ENCODE peak calls at places on chromosomes 2 and 18, in nine cellular contexts. Q is AG10803, F is cardiac fibroblast, H is BE2C, D is PC-3, K is hepatocyte, Y is endodermal cell, U is neural progenitor cell, B is pancreas. O is an unnamed sample.

GRCh38 chr2:142582317-142582716 is 295.1 kb upstream of the KYNU start:
- DNase-seq in Q (no peak), F (no peak), H (no peak), D (no peak), K (no peak), Y (no peak), U (no peak), B (no peak), O (no peak)

GRCh38 chr2:166057363-166058169 is 70.3 kb downstream of the SCN1A start:
- DNase-seq in Q (peak), F (peak), H (no peak), D (peak), K (peak), Y (no peak), U (peak), B (no peak), O (peak)

GRCh38 chr2:17583166-17583565 is 42.7 kb downstream of the VSNL1 start:
- DNase-seq in Q (peak), F (peak), H (no peak), D (no peak), K (no peak), Y (no peak), U (no peak), B (no peak), O (peak)

GRCh38 chr2:107811376-107811775 is 15.3 kb upstream of the RGPD4 start:
- DNase-seq in Q (no peak), F (no peak), H (no peak), D (peak), K (no peak), Y (no peak), U (no peak), B (no peak), O (no peak)

GRCh38 chr2:84293791-84294380 is 165.2 kb downstream of the SUCLG1 start:
- DNase-seq in Q (no peak), F (no peak), H (no peak), D (no peak), K (peak), Y (no peak), U (no peak), B (no peak), O (no peak)

GRCh38 chr2:167331636-167332232 is 443.5 kb downstream of the XIRP2 start:
- DNase-seq in Q (no peak), F (no peak), H (peak), D (peak), K (peak), Y (peak), U (peak), B (no peak), O (no peak)

GRCh38 chr2:147173798-147174197 is 671.0 kb upstream of the ACVR2A start:
- DNase-seq in Q (no peak), F (no peak), H (no peak), D (no peak), K (no peak), Y (no peak), U (no peak), B (no peak), O (no peak)

GRCh38 chr2:239286901-239287300 is 113.9 kb downstream of the HDAC4 start:
- DNase-seq in Q (no peak), F (no peak), H (no peak), D (no peak), K (no peak), Y (no peak), U (no peak), B (no peak), O (no peak)

GRCh38 chr18:75478996-75479870 is 51.7 kb upstream of the SMIM21 start:
- DNase-seq in Q (peak), F (peak), H (no peak), D (peak), K (peak), Y (no peak), U (peak), B (no peak), O (peak)

GRCh38 chr18:31506024-31506742 is 8.2 kb downstream of the DSG2 start:
- DNase-seq in Q (peak), F (peak), H (no peak), D (peak), K (no peak), Y (no peak), U (no peak), B (no peak), O (peak)

GRCh38 chr2:96853321-96853720 is 4.5 kb downstream of the ANKRD39 start:
- DNase-seq in Q (no peak), F (no peak), H (no peak), D (no peak), K (no peak), Y (no peak), U (no peak), B (no peak), O (no peak)

GRCh38 chr2:181585732-181586131 is 71.2 kb downstream of the CERKL start:
- DNase-seq in Q (no peak), F (no peak), H (no peak), D (no peak), K (no peak), Y (no peak), U (no peak), B (no peak), O (no peak)

GRCh38 chr18:48452863-48453323 is 43.7 kb upstream of the ZBTB7C start:
- DNase-seq in Q (no peak), F (no peak), H (no peak), D (no peak), K (peak), Y (no peak), U (peak), B (peak), O (peak)

GRCh38 chr2:150621800-150622199 is 134.3 kb upstream of the RND3 start:
- DNase-seq in Q (peak), F (peak), H (no peak), D (peak), K (peak), Y (no peak), U (no peak), B (no peak), O (peak)

GRCh38 chr2:3504741-3505140 is 14.6 kb downstream of the ADI1 start:
- DNase-seq in Q (no peak), F (no peak), H (no peak), D (no peak), K (no peak), Y (peak), U (no peak), B (no peak), O (no peak)

GRCh38 chr2:134866498-134867099 is 28.2 kb downstream of the ACMSD start:
- DNase-seq in Q (peak), F (peak), H (no peak), D (peak), K (no peak), Y (no peak), U (no peak), B (no peak), O (peak)

GRCh38 chr2:52810460-52810859 is 957.1 kb upstream of the CHAC2 start:
- DNase-seq in Q (peak), F (peak), H (no peak), D (peak), K (peak), Y (peak), U (peak), B (no peak), O (peak)

GRCh38 chr2:188808921-188809320 is 165.3 kb upstream of the COL3A1 start:
- DNase-seq in Q (peak), F (peak), H (no peak), D (no peak), K (no peak), Y (no peak), U (no peak), B (no peak), O (peak)

GRCh38 chr2:53498210-53498609 is 269.4 kb upstream of the CHAC2 start:
- DNase-seq in Q (peak), F (peak), H (no peak), D (peak), K (no peak), Y (no peak), U (no peak), B (no peak), O (peak)

GRCh38 chr2:63856302-63856600 is 14.6 kb downstream of the UGP2 start:
- DNase-seq in Q (peak), F (no peak), H (no peak), D (no peak), K (no peak), Y (no peak), U (no peak), B (no peak), O (no peak)

GRCh38 chr2:205772983-205773382 is 90.7 kb downstream of the NRP2 start:
- DNase-seq in Q (no peak), F (no peak), H (peak), D (no peak), K (no peak), Y (no peak), U (no peak), B (no peak), O (no peak)

GRCh38 chr2:113195923-113196501 is 22.2 kb downstream of the PSD4 start:
- DNase-seq in Q (no peak), F (no peak), H (no peak), D (no peak), K (no peak), Y (no peak), U (no peak), B (no peak), O (no peak)

GRCh38 chr2:96891591-96892333 is 21.9 kb upstream of the SEMA4C start:
- DNase-seq in Q (no peak), F (peak), H (no peak), D (no peak), K (no peak), Y (peak), U (no peak), B (no peak), O (no peak)

GRCh38 chr2:108297436-108298141 is 8.9 kb downstream of the SULT1C2 start:
- DNase-seq in Q (peak), F (peak), H (no peak), D (peak), K (no peak), Y (no peak), U (no peak), B (no peak), O (peak)

GRCh38 chr2:55804535-55804934 is 110.9 kb upstream of the PNPT1 start:
- DNase-seq in Q (no peak), F (no peak), H (no peak), D (no peak), K (no peak), Y (no peak), U (peak), B (no peak), O (no peak)

GRCh38 chr2:237438082-237438925 is 24.3 kb upstream of the COL6A3 start:
- DNase-seq in Q (no peak), F (no peak), H (no peak), D (peak), K (peak), Y (peak), U (no peak), B (no peak), O (no peak)

DNA sequence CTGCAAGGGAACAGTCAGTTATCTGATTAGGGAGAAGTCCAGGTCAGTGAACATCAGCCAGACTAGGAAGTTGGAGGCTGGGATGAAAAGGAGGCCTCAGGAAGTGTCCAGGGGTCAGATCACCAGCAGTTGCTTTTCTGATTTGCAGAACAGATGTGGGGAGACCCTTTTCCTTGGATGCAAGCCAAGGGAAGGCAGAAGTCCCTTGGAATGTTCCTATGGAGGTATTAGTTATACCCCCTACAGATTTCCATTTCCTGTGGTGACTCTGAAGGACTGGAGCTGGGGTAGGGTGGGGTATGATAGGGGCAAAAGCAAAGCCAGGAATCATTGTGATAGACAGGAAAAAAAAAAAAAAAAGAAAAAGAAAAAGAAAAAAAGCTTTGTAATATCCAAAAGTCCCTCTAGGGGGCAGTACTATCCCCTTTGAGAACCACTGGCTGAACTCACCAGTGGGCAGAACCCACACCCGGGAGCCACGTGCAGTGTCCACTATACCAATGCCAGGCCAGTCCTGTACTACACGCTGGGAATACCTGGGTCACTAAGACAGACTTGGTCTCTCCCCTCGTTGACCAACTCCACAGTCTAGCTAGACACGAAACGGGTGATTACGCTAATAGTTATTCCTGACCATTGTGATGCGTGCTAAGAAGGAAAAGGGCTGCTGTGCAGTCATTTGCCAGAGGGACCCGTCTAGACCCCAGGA is 7.4 kb downstream of the DYSF start:
- DNase-seq in Q (peak), F (peak), H (no peak), D (peak), K (no peak), Y (peak), U (peak), B (no peak), O (peak)
- TF ChIP-seq CTCF in Q (peak), F (peak), H (peak), D (peak), K (peak), Y (peak), U (peak), B (no peak), O (peak)

GRCh38 chr2:224941958-224942357 is 100.3 kb downstream of the DOCK10 start:
- DNase-seq in Q (no peak), F (no peak), H (no peak), D (no peak), K (no peak), Y (no peak), U (peak), B (no peak), O (no peak)
- H3K4me3 ChIP-seq in Q (no peak), F (no peak), H (no peak), D (no peak), K (no peak), Y (no peak), U (no peak), B (no peak), O (no peak)

GRCh38 chr2:27221166-27221565 is 4.0 kb downstream of the CAD start:
- DNase-seq in Q (no peak), F (no peak), H (no peak), D (no peak), K (no peak), Y (no peak), U (no peak), B (no peak), O (no peak)

GRCh38 chr2:27225526-27225925 is 8.4 kb downstream of the CAD start:
- DNase-seq in Q (no peak), F (no peak), H (no peak), D (no peak), K (no peak), Y (no peak), U (no peak), B (no peak), O (no peak)

GRCh38 chr2:27220091-27220490 is 2.9 kb downstream of the CAD start:
- DNase-seq in Q (no peak), F (no peak), H (no peak), D (no peak), K (no peak), Y (no peak), U (no peak), B (no peak), O (no peak)

GRCh38 chr2:27222407-27222806 is 5.2 kb downstream of the CAD start:
- DNase-seq in Q (no peak), F (no peak), H (no peak), D (no peak), K (no peak), Y (no peak), U (no peak), B (no peak), O (no peak)

DNA sequence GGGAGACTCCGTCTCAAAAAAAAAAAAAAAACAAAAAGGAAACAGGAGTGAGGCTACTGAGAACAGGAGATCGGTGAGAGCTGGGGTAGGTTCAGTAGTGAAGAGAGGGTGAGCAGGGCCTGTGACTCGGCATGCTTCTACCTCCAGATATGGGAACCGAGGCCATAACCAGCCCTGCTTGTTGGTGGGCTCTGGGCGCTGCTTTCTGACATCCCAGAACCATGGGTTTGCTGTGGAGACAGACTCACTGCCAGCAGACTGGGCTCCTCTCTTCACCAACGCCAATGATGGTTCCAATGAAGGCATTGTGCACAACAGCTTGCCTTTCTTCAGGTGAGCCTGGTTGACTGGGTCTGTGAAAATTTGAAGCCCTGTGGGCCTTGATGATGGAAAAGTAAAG is 6.2 kb downstream of the CAD start:
- DNase-seq in Q (no peak), F (no peak), H (no peak), D (no peak), K (no peak), Y (no peak), U (no peak), B (no peak), O (no peak)
- TF ChIP-seq CTCF in Q (no peak), F (no peak), H (no peak), D (no peak), K (no peak), Y (no peak), U (no peak), B (no peak), O (no peak)

DNA sequence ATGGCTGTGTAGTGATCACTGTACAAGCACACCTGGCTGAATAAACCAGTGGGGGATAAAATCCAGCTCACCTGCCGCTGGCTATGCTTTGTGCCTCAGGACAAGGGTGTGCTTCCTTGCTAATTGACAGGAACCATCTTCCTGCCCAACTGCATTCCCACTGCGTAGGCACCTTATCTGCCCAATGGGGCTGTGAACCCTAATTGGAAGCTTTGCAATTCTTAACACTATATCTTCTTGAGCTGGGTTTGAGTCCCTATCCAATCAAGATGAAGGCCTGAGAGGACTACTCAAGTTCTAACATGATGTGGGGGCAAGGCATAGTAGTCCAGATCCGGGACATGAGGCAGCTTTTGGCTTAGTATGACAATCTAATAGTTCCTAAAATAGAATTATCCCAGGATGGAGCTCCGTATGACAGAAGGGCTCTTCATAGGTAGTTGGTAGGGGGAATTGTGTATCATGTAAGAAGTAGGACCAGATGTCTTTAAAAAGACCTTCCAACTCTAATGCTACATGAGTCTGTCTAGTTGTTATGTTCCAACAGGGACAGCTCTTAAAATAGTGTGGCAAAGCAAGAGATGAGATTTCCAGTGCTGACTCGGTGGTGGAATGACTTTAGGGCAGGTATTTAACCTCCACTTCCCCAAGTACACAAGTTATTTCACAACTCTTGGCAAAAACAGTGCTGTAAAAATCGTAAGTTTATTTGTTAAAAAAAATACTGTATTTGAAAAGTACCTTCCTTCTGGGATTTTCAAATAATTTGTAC is 2.3 kb upstream of the TMEM150A start:
- DNase-seq in Q (peak), F (peak), H (no peak), D (no peak), K (no peak), Y (peak), U (no peak), B (no peak), O (peak)
- H3K4me3 ChIP-seq in Q (no peak), F (no peak), H (no peak), D (no peak), K (no peak), Y (peak), U (no peak), B (no peak), O (peak)

GRCh38 chr2:106163948-106164580 is 30.0 kb downstream of the UXS1 start:
- DNase-seq in Q (no peak), F (peak), H (no peak), D (peak), K (peak), Y (no peak), U (no peak), B (no peak), O (peak)

GRCh38 chr2:106167067-106167466 is 27.0 kb downstream of the UXS1 start:
- DNase-seq in Q (no peak), F (no peak), H (no peak), D (no peak), K (no peak), Y (no peak), U (no peak), B (no peak), O (no peak)

GRCh38 chr2:106161938-106162814 is 31.9 kb downstream of the UXS1 start:
- DNase-seq in Q (no peak), F (peak), H (no peak), D (peak), K (peak), Y (no peak), U (no peak), B (peak), O (peak)

GRCh38 chr2:106165556-106165955 is 28.5 kb downstream of the UXS1 start:
- DNase-seq in Q (no peak), F (no peak), H (no peak), D (no peak), K (no peak), Y (no peak), U (peak), B (no peak), O (no peak)

DNA sequence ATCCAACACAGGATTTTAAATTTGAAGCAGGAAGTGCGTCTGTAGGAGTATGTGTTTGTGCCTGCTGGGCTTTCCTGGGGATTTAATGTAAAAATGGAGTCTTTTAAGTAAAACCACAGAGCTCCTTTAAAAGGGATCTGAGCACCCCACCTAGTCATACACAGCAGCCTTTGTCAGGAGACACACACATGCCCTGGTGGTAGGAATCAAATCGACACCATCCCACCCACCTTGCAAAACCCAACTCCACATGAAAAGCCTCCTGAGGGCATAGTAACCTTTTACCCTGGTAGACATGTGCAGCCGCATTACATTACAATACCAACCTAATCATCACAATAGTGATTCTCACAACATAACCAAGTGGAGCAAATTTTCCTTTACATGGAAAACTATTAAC is 29.0 kb downstream of the UXS1 start:
- DNase-seq in Q (no peak), F (no peak), H (no peak), D (no peak), K (no peak), Y (peak), U (peak), B (no peak), O (no peak)
- TF ChIP-seq CTCF in Q (no peak), F (no peak), H (no peak), D (no peak), K (no peak), Y (peak), U (peak), B (no peak), O (no peak)

GRCh38 chr2:44928660-44929471 is 12.6 kb upstream of the SIX3 start:
- DNase-seq in Q (no peak), F (no peak), H (no peak), D (no peak), K (no peak), Y (peak), U (peak), B (no peak), O (no peak)
- H3K4me3 ChIP-seq in Q (no peak), F (no peak), H (no peak), D (peak), K (no peak), Y (no peak), U (peak), B (peak), O (no peak)

DNA sequence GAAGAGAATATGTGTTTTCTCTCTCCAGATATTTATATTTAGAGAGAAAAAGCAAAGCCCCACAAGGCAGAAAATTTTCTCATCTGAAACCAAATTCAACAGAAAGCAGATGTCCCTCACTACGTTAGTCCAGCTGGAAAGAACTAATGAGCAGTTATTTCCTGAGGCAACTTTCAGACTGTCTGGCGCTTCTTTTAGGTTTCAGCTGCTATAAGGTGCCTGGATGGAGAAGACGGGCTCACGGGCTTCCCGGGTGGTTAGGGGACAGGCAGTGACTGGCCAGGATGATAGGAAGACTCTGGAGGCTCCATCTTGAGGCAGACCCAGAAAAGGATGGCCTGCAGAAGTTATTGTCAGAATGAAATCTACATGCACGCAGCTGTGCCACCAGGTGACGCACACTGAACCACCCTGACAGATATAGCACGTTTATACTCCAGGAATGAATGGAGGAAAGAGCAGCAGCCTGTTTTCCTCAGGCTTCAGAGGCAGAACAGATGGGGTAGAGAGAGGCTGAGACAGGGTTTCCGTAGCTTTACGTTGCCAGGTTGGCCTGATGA is 50.7 kb downstream of the MRPL35 start:
- DNase-seq in Q (no peak), F (peak), H (peak), D (no peak), K (no peak), Y (peak), U (no peak), B (no peak), O (no peak)
- TF ChIP-seq CTCF in Q (peak), F (peak), H (peak), D (no peak), K (no peak), Y (no peak), U (no peak), B (no peak), O (no peak)